ENCODE peak calls at places on chromosomes 7 and 10, in nine cellular contexts. O, G, W, J, T, Y, U, K and E are unnamed samples.

GRCh38 chr10:103053659-103054581 is 135.8 kb downstream of the CNNM2 start:
- DNase-seq in O (peak; percentile 26), G (peak; percentile 63), U (no peak), W (peak; percentile 66), K (peak; percentile 37), T (peak; percentile 74), J (peak; percentile 96), Y (peak; percentile 71), E (peak; percentile 66)

GRCh38 chr7:1136841-1137516 is 23.0 kb downstream of the ZFAND2A start:
- DNase-seq in J (peak; percentile 38), W (no peak), U (no peak), Y (peak; percentile 49), T (no peak), K (no peak), G (no peak), O (no peak), E (no peak)

GRCh38 chr10:28684157-28684985 is 7.0 kb downstream of the BAMBI start:
- DNase-seq in W (no peak), G (no peak), O (no peak), T (no peak), U (no peak), K (no peak), J (no peak), Y (no peak), E (no peak)

GRCh38 chr10:125238682-125239081 is 78.3 kb upstream of the CTBP2 start:
- DNase-seq in T (no peak), Y (no peak), W (no peak), G (no peak), U (no peak), K (no peak), J (no peak), O (no peak), E (no peak)

GRCh38 chr7:158388072-158388471 is 199.6 kb downstream of the PTPRN2 start:
- DNase-seq in G (no peak), O (no peak), W (no peak), T (no peak), K (no peak), U (no peak), Y (no peak), J (no peak), E (no peak)

GRCh38 chr7:51633006-51633405 is 316.4 kb upstream of the COBL start:
- DNase-seq in G (no peak), T (no peak), J (no peak), O (no peak), Y (no peak), U (no peak), K (no peak), W (no peak), E (no peak)

GRCh38 chr10:32189400-32190084 is 133.3 kb upstream of the KIF5B start:
- DNase-seq in Y (no peak), K (no peak), O (peak; percentile 12), W (no peak), T (no peak), U (no peak), J (peak; percentile 75), G (no peak), E (no peak)

GRCh38 chr7:132424821-132425739 is 151.2 kb downstream of the PLXNA4 start:
- DNase-seq in Y (peak; percentile 39), T (no peak), W (no peak), G (no peak), U (no peak), J (no peak), K (no peak), O (no peak), E (no peak)

GRCh38 chr7:48964074-48964473 is 39.7 kb downstream of the CDC14C start:
- DNase-seq in T (no peak), U (no peak), Y (no peak), J (no peak), G (no peak), W (no peak), O (no peak), K (no peak), E (no peak)

GRCh38 chr10:50350366-50350765 is 99.0 kb upstream of the ASAH2 start:
- DNase-seq in T (no peak), U (no peak), G (no peak), Y (no peak), W (no peak), J (no peak), O (no peak), K (no peak), E (no peak)

GRCh38 chr7:103993551-103993950 is 4.1 kb upstream of the RELN start:
- DNase-seq in O (no peak), W (no peak), T (no peak), K (no peak), Y (no peak), J (no peak), G (no peak), U (peak; percentile 50), E (no peak)

GRCh38 chr7:100802951-100803350 is 24.4 kb downstream of the EPHB4 start:
- DNase-seq in O (no peak), W (no peak), U (no peak), G (no peak), T (no peak), K (no peak), Y (no peak), J (no peak), E (no peak)

GRCh38 chr10:26861326-26861998 is 704 bp upstream of the ABI1 start:
- DNase-seq in J (no peak), U (no peak), Y (no peak), G (no peak), O (no peak), K (no peak), W (no peak), T (no peak), E (no peak)

GRCh38 chr7:40493609-40494041 is 358.8 kb downstream of the SUGCT start:
- DNase-seq in T (no peak), Y (no peak), K (no peak), G (no peak), O (no peak), J (no peak), W (no peak), U (no peak), E (no peak)

GRCh38 chr7:2478800-2479199 is 2.6 kb upstream of the GRIFIN start:
- DNase-seq in J (no peak), W (no peak), O (no peak), G (no peak), U (peak; percentile 37), T (no peak), K (no peak), Y (no peak), E (no peak)

GRCh38 chr10:61313460-61313859 is 139.7 kb downstream of the TMEM26 start:
- DNase-seq in Y (no peak), O (no peak), G (no peak), J (no peak), U (no peak), K (no peak), T (no peak), W (no peak), E (no peak)

GRCh38 chr7:66247387-66248078 is 42.4 kb downstream of the TPST1 start:
- DNase-seq in K (no peak), U (no peak), J (no peak), W (no peak), Y (no peak), T (no peak), O (no peak), G (no peak), E (no peak)

GRCh38 chr10:131872837-131873375 is 27.9 kb upstream of the PPP2R2D start:
- DNase-seq in W (no peak), G (no peak), K (no peak), Y (no peak), O (no peak), J (no peak), T (no peak), U (no peak), E (no peak)

GRCh38 chr10:106705576-106706526 is 458.7 kb downstream of the SORCS1 start:
- DNase-seq in G (peak; percentile 63), K (peak; percentile 54), J (peak; percentile 48), Y (peak; percentile 68), U (peak; percentile 25), T (no peak), W (peak; percentile 33), O (peak; percentile 61), E (peak; percentile 62)

GRCh38 chr7:32515890-32516550 is 20.7 kb downstream of the AVL9 start:
- DNase-seq in T (no peak), Y (no peak), W (no peak), K (no peak), U (no peak), G (no peak), O (no peak), J (peak; percentile 92), E (no peak)

GRCh38 chr7:1422512-1423265 is 36.6 kb downstream of the MICALL2 start:
- DNase-seq in O (no peak), Y (no peak), G (no peak), T (no peak), U (no peak), K (no peak), J (no peak), W (no peak), E (no peak)